ENCODE peak calls at places on chromosomes 6 and 20, in four cellular contexts. One of them, this sample, is unnamed.

GRCh38 chr6:119112856-119113530 is 34.5 kb upstream of the FAM184A start:
- DNase-seq in activated T-cell treated with anti-CD3 and anti-CD28 coated beads, Interleukin-2, amount 50 U/mL, for 4 hours: no peak
- DNase-seq in PC-9: no peak
- DNase-seq in HS-27A: no peak
- DNase-seq in this sample: no peak

GRCh38 chr6:1068068-1068467 is 243.8 kb upstream of the FOXQ1 start:
- DNase-seq in activated T-cell treated with anti-CD3 and anti-CD28 coated beads, Interleukin-2, amount 50 U/mL, for 4 hours: no peak
- DNase-seq in PC-9: no peak
- DNase-seq in HS-27A: no peak
- DNase-seq in this sample: no peak

GRCh38 chr6:37516076-37516919 is 16.6 kb upstream of the CCDC167 start:
- DNase-seq in activated T-cell treated with anti-CD3 and anti-CD28 coated beads, Interleukin-2, amount 50 U/mL, for 4 hours: peak
- DNase-seq in PC-9: peak
- DNase-seq in HS-27A: no peak
- DNase-seq in this sample: no peak

GRCh38 chr6:41177695-41178094 is 14.8 kb upstream of the TREM2 start:
- DNase-seq in activated T-cell treated with anti-CD3 and anti-CD28 coated beads, Interleukin-2, amount 50 U/mL, for 4 hours: no peak
- DNase-seq in PC-9: no peak
- DNase-seq in HS-27A: no peak
- DNase-seq in this sample: no peak

GRCh38 chr20:3221398-3222226 is 12.3 kb downstream of the ITPA start:
- DNase-seq in activated T-cell treated with anti-CD3 and anti-CD28 coated beads, Interleukin-2, amount 50 U/mL, for 4 hours: no peak
- DNase-seq in PC-9: peak
- DNase-seq in HS-27A: no peak
- DNase-seq in this sample: peak

GRCh38 chr6:38306915-38307314 is 332.8 kb downstream of the BTBD9 start:
- DNase-seq in activated T-cell treated with anti-CD3 and anti-CD28 coated beads, Interleukin-2, amount 50 U/mL, for 4 hours: no peak
- DNase-seq in PC-9: no peak
- DNase-seq in HS-27A: no peak
- DNase-seq in this sample: no peak

GRCh38 chr20:37995856-37996625 is 37.2 kb downstream of the TTI1 start:
- DNase-seq in activated T-cell treated with anti-CD3 and anti-CD28 coated beads, Interleukin-2, amount 50 U/mL, for 4 hours: no peak
- DNase-seq in PC-9: no peak
- DNase-seq in HS-27A: no peak
- DNase-seq in this sample: no peak

GRCh38 chr20:62155428-62156253 is 12.1 kb downstream of the SS18L1 start:
- DNase-seq in activated T-cell treated with anti-CD3 and anti-CD28 coated beads, Interleukin-2, amount 50 U/mL, for 4 hours: no peak
- DNase-seq in PC-9: peak
- DNase-seq in HS-27A: no peak
- DNase-seq in this sample: no peak

GRCh38 chr6:7991992-7992815 is 72.0 kb downstream of the BLOC1S5 start:
- DNase-seq in activated T-cell treated with anti-CD3 and anti-CD28 coated beads, Interleukin-2, amount 50 U/mL, for 4 hours: no peak
- DNase-seq in PC-9: no peak
- DNase-seq in HS-27A: no peak
- DNase-seq in this sample: peak

GRCh38 chr6:53960311-53960710 is 150.9 kb upstream of the MLIP start:
- DNase-seq in activated T-cell treated with anti-CD3 and anti-CD28 coated beads, Interleukin-2, amount 50 U/mL, for 4 hours: no peak
- DNase-seq in PC-9: no peak
- DNase-seq in HS-27A: no peak
- DNase-seq in this sample: no peak

GRCh38 chr20:5714261-5715041 is 35.8 kb upstream of the SHLD1 start:
- DNase-seq in activated T-cell treated with anti-CD3 and anti-CD28 coated beads, Interleukin-2, amount 50 U/mL, for 4 hours: peak
- DNase-seq in PC-9: peak
- DNase-seq in HS-27A: no peak
- DNase-seq in this sample: no peak

GRCh38 chr6:82247634-82248232 is at the start of gene IBTK:
- DNase-seq in activated T-cell treated with anti-CD3 and anti-CD28 coated beads, Interleukin-2, amount 50 U/mL, for 4 hours: peak
- DNase-seq in PC-9: peak
- DNase-seq in HS-27A: peak
- DNase-seq in this sample: peak

GRCh38 chr6:37209461-37210205 is 39.7 kb downstream of the PIM1 start:
- DNase-seq in activated T-cell treated with anti-CD3 and anti-CD28 coated beads, Interleukin-2, amount 50 U/mL, for 4 hours: peak
- DNase-seq in PC-9: no peak
- DNase-seq in HS-27A: no peak
- DNase-seq in this sample: no peak

GRCh38 chr20:59159091-59159821 is 4.4 kb upstream of the ZNF831 start:
- DNase-seq in activated T-cell treated with anti-CD3 and anti-CD28 coated beads, Interleukin-2, amount 50 U/mL, for 4 hours: peak
- DNase-seq in PC-9: no peak
- DNase-seq in HS-27A: no peak
- DNase-seq in this sample: no peak

GRCh38 chr6:16523550-16524379 is 237.5 kb downstream of the ATXN1 start:
- DNase-seq in activated T-cell treated with anti-CD3 and anti-CD28 coated beads, Interleukin-2, amount 50 U/mL, for 4 hours: no peak
- DNase-seq in PC-9: no peak
- DNase-seq in HS-27A: peak
- DNase-seq in this sample: no peak

GRCh38 chr6:9116026-9116425 is 680.7 kb upstream of the SLC35B3 start:
- DNase-seq in activated T-cell treated with anti-CD3 and anti-CD28 coated beads, Interleukin-2, amount 50 U/mL, for 4 hours: no peak
- DNase-seq in PC-9: no peak
- DNase-seq in HS-27A: no peak
- DNase-seq in this sample: no peak

GRCh38 chr20:13260620-13261279 is 39.7 kb downstream of the ISM1 start:
- DNase-seq in activated T-cell treated with anti-CD3 and anti-CD28 coated beads, Interleukin-2, amount 50 U/mL, for 4 hours: no peak
- DNase-seq in PC-9: no peak
- DNase-seq in HS-27A: no peak
- DNase-seq in this sample: no peak

GRCh38 chr6:43491750-43492661 is 14.6 kb downstream of the TJAP1 start:
- DNase-seq in activated T-cell treated with anti-CD3 and anti-CD28 coated beads, Interleukin-2, amount 50 U/mL, for 4 hours: no peak
- DNase-seq in PC-9: peak
- DNase-seq in HS-27A: peak
- DNase-seq in this sample: no peak

GRCh38 chr6:46509063-46509462 is 17.8 kb upstream of the RCAN2 start:
- DNase-seq in activated T-cell treated with anti-CD3 and anti-CD28 coated beads, Interleukin-2, amount 50 U/mL, for 4 hours: no peak
- DNase-seq in PC-9: no peak
- DNase-seq in HS-27A: no peak
- DNase-seq in this sample: no peak

GRCh38 chr6:111862314-111862713 is 10.9 kb downstream of the FYN start:
- DNase-seq in activated T-cell treated with anti-CD3 and anti-CD28 coated beads, Interleukin-2, amount 50 U/mL, for 4 hours: no peak
- DNase-seq in PC-9: no peak
- DNase-seq in HS-27A: no peak
- DNase-seq in this sample: no peak

GRCh38 chr20:47202765-47203667 is 153.5 kb downstream of the ZMYND8 start:
- DNase-seq in activated T-cell treated with anti-CD3 and anti-CD28 coated beads, Interleukin-2, amount 50 U/mL, for 4 hours: no peak
- DNase-seq in PC-9: no peak
- DNase-seq in HS-27A: no peak
- DNase-seq in this sample: no peak

GRCh38 chr6:35139924-35140524 is 1.1 kb downstream of the TCP11 start:
- DNase-seq in activated T-cell treated with anti-CD3 and anti-CD28 coated beads, Interleukin-2, amount 50 U/mL, for 4 hours: peak
- DNase-seq in PC-9: peak
- DNase-seq in HS-27A: peak
- DNase-seq in this sample: peak

GRCh38 chr6:123321020-123321419 is 315.7 kb downstream of the TRDN start:
- DNase-seq in activated T-cell treated with anti-CD3 and anti-CD28 coated beads, Interleukin-2, amount 50 U/mL, for 4 hours: no peak
- DNase-seq in PC-9: no peak
- DNase-seq in HS-27A: no peak
- DNase-seq in this sample: no peak

GRCh38 chr6:148177589-148178233 is 164.9 kb upstream of the SASH1 start:
- DNase-seq in activated T-cell treated with anti-CD3 and anti-CD28 coated beads, Interleukin-2, amount 50 U/mL, for 4 hours: peak
- DNase-seq in PC-9: no peak
- DNase-seq in HS-27A: no peak
- DNase-seq in this sample: peak

GRCh38 chr6:71745525-71745924 is 140.8 kb upstream of the RIMS1 start:
- DNase-seq in activated T-cell treated with anti-CD3 and anti-CD28 coated beads, Interleukin-2, amount 50 U/mL, for 4 hours: no peak
- DNase-seq in PC-9: no peak
- DNase-seq in HS-27A: no peak
- DNase-seq in this sample: no peak

GRCh38 chr20:48714764-48715163 is 113.0 kb downstream of the PREX1 start:
- DNase-seq in activated T-cell treated with anti-CD3 and anti-CD28 coated beads, Interleukin-2, amount 50 U/mL, for 4 hours: no peak
- DNase-seq in PC-9: no peak
- DNase-seq in HS-27A: no peak
- DNase-seq in this sample: no peak

GRCh38 chr6:81749704-81750103 is 2.8 kb downstream of the TENT5A start:
- DNase-seq in activated T-cell treated with anti-CD3 and anti-CD28 coated beads, Interleukin-2, amount 50 U/mL, for 4 hours: no peak
- DNase-seq in PC-9: no peak
- DNase-seq in HS-27A: no peak
- DNase-seq in this sample: no peak

GRCh38 chr6:28981391-28981832 is 23.7 kb downstream of the ZNF311 start:
- DNase-seq in activated T-cell treated with anti-CD3 and anti-CD28 coated beads, Interleukin-2, amount 50 U/mL, for 4 hours: peak
- DNase-seq in PC-9: peak
- DNase-seq in HS-27A: peak
- DNase-seq in this sample: peak

GRCh38 chr20:24773168-24773567 is 175.9 kb upstream of the CST7 start:
- DNase-seq in activated T-cell treated with anti-CD3 and anti-CD28 coated beads, Interleukin-2, amount 50 U/mL, for 4 hours: no peak
- DNase-seq in PC-9: no peak
- DNase-seq in HS-27A: no peak
- DNase-seq in this sample: no peak

GRCh38 chr6:16511723-16512584 is 249.3 kb downstream of the ATXN1 start:
- DNase-seq in activated T-cell treated with anti-CD3 and anti-CD28 coated beads, Interleukin-2, amount 50 U/mL, for 4 hours: peak
- DNase-seq in PC-9: no peak
- DNase-seq in HS-27A: no peak
- DNase-seq in this sample: no peak

This sample was measured in LoVo.